ENCODE peak calls at places on chromosomes 12 and 14, in nine cellular contexts. G is GM12865; O is adipocyte; N is NCI-H460; A is amniotic stem cell; H is activated T-cell treated with anti-CD3 and anti-CD28 coated beads, Interleukin-2, amount 50 U/mL, for 72 hours; I is skeletal muscle cell; X is pancreas; D is progenitor cell of endocrine pancreas. B is an unnamed sample.

GRCh38 chr12:1930816-1931597 is 12.6 kb upstream of the CACNA2D4 start:
- DNase-seq in G (no peak), O (no peak), N (no peak), A (no peak), H (no peak), I (no peak), X (no peak), D (no peak), B (peak)

GRCh38 chr12:43957732-43958131 is 121.9 kb downstream of the TMEM117 start:
- DNase-seq in G (peak), O (peak), N (peak), A (peak), H (peak), I (peak), X (no peak), D (no peak), B (no peak)

GRCh38 chr14:32419429-32419828 is 90.3 kb downstream of the AKAP6 start:
- DNase-seq in G (no peak), O (no peak), N (no peak), A (no peak), H (no peak), I (no peak), X (no peak), D (no peak), B (no peak)

GRCh38 chr12:69719336-69720316 is 19.0 kb upstream of the RAB3IP start:
- DNase-seq in G (no peak), O (no peak), N (no peak), A (no peak), H (no peak), I (no peak), X (no peak), D (no peak), B (no peak)

GRCh38 chr14:72699852-72700257 is 194.0 kb downstream of the DPF3 start:
- DNase-seq in G (no peak), O (peak), N (no peak), A (peak), H (no peak), I (peak), X (no peak), D (no peak), B (no peak)

GRCh38 chr12:6391013-6391412 is 7.1 kb downstream of the LTBR start:
- DNase-seq in G (no peak), O (no peak), N (no peak), A (no peak), H (no peak), I (no peak), X (no peak), D (no peak), B (peak)

GRCh38 chr12:92717202-92717601 is 14.4 kb downstream of the PLEKHG7 start:
- DNase-seq in G (no peak), O (peak), N (no peak), A (no peak), H (no peak), I (peak), X (no peak), D (no peak), B (peak)

GRCh38 chr12:10130042-10130441 is at the start of gene CLEC7A:
- DNase-seq in G (peak), O (no peak), N (no peak), A (no peak), H (no peak), I (no peak), X (no peak), D (no peak), B (no peak)

GRCh38 chr12:92502417-92503028 is 200.3 kb upstream of the PLEKHG7 start:
- DNase-seq in G (peak), O (no peak), N (no peak), A (no peak), H (peak), I (no peak), X (peak), D (no peak), B (no peak)

GRCh38 chr14:87830443-87831096 is 162.4 kb downstream of the GALC start:
- DNase-seq in G (no peak), O (no peak), N (no peak), A (no peak), H (no peak), I (no peak), X (no peak), D (no peak), B (no peak)

GRCh38 chr12:79367016-79367575 is 323.7 kb downstream of the PAWR start:
- DNase-seq in G (no peak), O (no peak), N (no peak), A (no peak), H (no peak), I (no peak), X (no peak), D (no peak), B (no peak)

GRCh38 chr12:91326043-91327027 is 143.7 kb upstream of the DCN start:
- DNase-seq in G (peak), O (peak), N (peak), A (peak), H (peak), I (no peak), X (peak), D (peak), B (peak)

GRCh38 chr14:55388160-55388559 is 23.5 kb downstream of the ATG14 start:
- DNase-seq in G (no peak), O (no peak), N (no peak), A (no peak), H (no peak), I (no peak), X (no peak), D (no peak), B (no peak)

GRCh38 chr12:77835982-77836381 is 5.3 kb downstream of the NAV3 start:
- DNase-seq in G (no peak), O (peak), N (no peak), A (no peak), H (no peak), I (no peak), X (no peak), D (no peak), B (no peak)

GRCh38 chr12:47267571-47267970 is 187.8 kb upstream of the AMIGO2 start:
- DNase-seq in G (no peak), O (peak), N (no peak), A (no peak), H (no peak), I (no peak), X (no peak), D (no peak), B (no peak)

GRCh38 chr12:131362290-131363211 is 348.3 kb upstream of the SFSWAP start:
- DNase-seq in G (no peak), O (no peak), N (no peak), A (no peak), H (no peak), I (no peak), X (no peak), D (no peak), B (no peak)

GRCh38 chr12:46891306-46891705 is 65.5 kb upstream of the SLC38A4 start:
- DNase-seq in G (no peak), O (peak), N (no peak), A (no peak), H (no peak), I (peak), X (no peak), D (no peak), B (no peak)

GRCh38 chr14:24565766-24566165 is 10.3 kb downstream of the CTSG start:
- DNase-seq in G (no peak), O (no peak), N (no peak), A (no peak), H (no peak), I (no peak), X (no peak), D (no peak), B (no peak)

GRCh38 chr12:89278169-89278568 is 74.1 kb downstream of the DUSP6 start:
- DNase-seq in G (no peak), O (no peak), N (no peak), A (no peak), H (no peak), I (no peak), X (no peak), D (no peak), B (no peak)

GRCh38 chr12:93877446-93877845 is 200.3 kb downstream of the CRADD start:
- DNase-seq in G (no peak), O (no peak), N (no peak), A (no peak), H (no peak), I (no peak), X (no peak), D (no peak), B (no peak)

GRCh38 chr12:68393398-68393797 is 61.2 kb upstream of the MDM1 start:
- DNase-seq in G (no peak), O (no peak), N (no peak), A (no peak), H (no peak), I (no peak), X (no peak), D (no peak), B (no peak)

GRCh38 chr14:35991356-35991755 is 165.2 kb downstream of the BRMS1L start:
- DNase-seq in G (no peak), O (no peak), N (no peak), A (no peak), H (no peak), I (no peak), X (no peak), D (no peak), B (no peak)

GRCh38 chr12:95440401-95440800 is 33.6 kb upstream of the METAP2 start:
- DNase-seq in G (no peak), O (peak), N (no peak), A (no peak), H (no peak), I (no peak), X (no peak), D (no peak), B (no peak)

GRCh38 chr12:29374913-29375312 is 6.1 kb downstream of the ERGIC2 start:
- DNase-seq in G (peak), O (no peak), N (no peak), A (no peak), H (no peak), I (no peak), X (no peak), D (no peak), B (no peak)

GRCh38 chr12:53053223-53054111 is 3.6 kb downstream of the TNS2 start:
- DNase-seq in G (peak), O (peak), N (peak), A (no peak), H (peak), I (no peak), X (peak), D (peak), B (peak)

GRCh38 chr14:85313801-85314207 is 216.1 kb upstream of the FLRT2 start:
- DNase-seq in G (no peak), O (peak), N (no peak), A (no peak), H (no peak), I (no peak), X (no peak), D (no peak), B (no peak)

GRCh38 chr12:68786929-68787328 is 21.0 kb upstream of the MDM2 start:
- DNase-seq in G (peak), O (peak), N (peak), A (no peak), H (no peak), I (no peak), X (no peak), D (no peak), B (no peak)

GRCh38 chr12:131565256-131566005 is 145.5 kb upstream of the SFSWAP start:
- DNase-seq in G (no peak), O (no peak), N (no peak), A (no peak), H (no peak), I (no peak), X (no peak), D (no peak), B (no peak)

GRCh38 chr12:115771601-115772000 is 505.9 kb downstream of the MED13L start:
- DNase-seq in G (no peak), O (no peak), N (no peak), A (no peak), H (no peak), I (no peak), X (no peak), D (no peak), B (no peak)

GRCh38 chr14:75476274-75476995 is 45.8 kb upstream of the BATF start:
- DNase-seq in G (no peak), O (no peak), N (no peak), A (no peak), H (no peak), I (no peak), X (no peak), D (no peak), B (peak)

GRCh38 chr14:80664576-80664975 is 277.0 kb downstream of the CEP128 start:
- DNase-seq in G (no peak), O (no peak), N (no peak), A (no peak), H (no peak), I (no peak), X (no peak), D (no peak), B (no peak)

GRCh38 chr14:50957296-50957695 is 13.0 kb upstream of the PYGL start:
- DNase-seq in G (no peak), O (peak), N (no peak), A (no peak), H (no peak), I (no peak), X (no peak), D (no peak), B (no peak)

GRCh38 chr12:50059440-50060119 is 2.2 kb downstream of the ASIC1 start:
- DNase-seq in G (peak), O (no peak), N (no peak), A (no peak), H (peak), I (no peak), X (no peak), D (no peak), B (no peak)